ENCODE peak calls at places on chromosomes 13 and 19, in six cellular contexts. B, Z, W, V, I and G are unnamed samples.

GRCh38 chr13:97810152-97810551 is 143.3 kb upstream of the IPO5 start:
- DNase-seq in V (no peak), W (no peak), I (no peak), B (peak), Z (no peak), G (no peak)

GRCh38 chr13:112073245-112074138 is 6.5 kb downstream of the SOX1 start:
- DNase-seq in V (no peak), Z (no peak), W (no peak), B (no peak), I (no peak), G (no peak)

GRCh38 chr13:81379183-81379582 is 1038.3 kb upstream of the SPRY2 start:
- DNase-seq in Z (no peak), V (no peak), I (no peak), W (no peak), B (no peak), G (no peak)

GRCh38 chr19:39951065-39951650 is 16.7 kb upstream of the FCGBP start:
- DNase-seq in I (no peak), Z (no peak), B (no peak), V (no peak), W (no peak), G (no peak)

GRCh38 chr13:72109863-72110262 is 242.9 kb upstream of the DACH1 start:
- DNase-seq in I (no peak), Z (no peak), V (no peak), W (no peak), B (no peak), G (no peak)

GRCh38 chr19:35644987-35645679 is 3.0 kb upstream of the COX6B1 start:
- DNase-seq in W (no peak), B (no peak), V (peak), Z (peak), I (peak), G (peak)

GRCh38 chr19:33469171-33470039 is 52.2 kb downstream of the PEPD start:
- DNase-seq in I (peak), Z (no peak), V (no peak), B (no peak), W (no peak), G (no peak)

GRCh38 chr19:29687897-29688728 is 22.9 kb downstream of the PLEKHF1 start:
- DNase-seq in B (no peak), V (no peak), W (no peak), I (no peak), Z (no peak), G (no peak)

GRCh38 chr13:44843403-44843802 is 145.9 kb downstream of the NUFIP1 start:
- DNase-seq in V (no peak), B (no peak), I (no peak), W (no peak), Z (no peak), G (no peak)

GRCh38 chr19:54179921-54180452 is 7.0 kb upstream of the TMC4 start:
- DNase-seq in V (no peak), W (no peak), I (no peak), B (no peak), Z (no peak), G (no peak)

GRCh38 chr13:61202042-61202441 is 213.6 kb downstream of the PCDH20 start:
- DNase-seq in W (no peak), I (no peak), Z (no peak), V (no peak), B (no peak), G (no peak)

GRCh38 chr13:73465629-73465974 is 406.8 kb downstream of the KLF5 start:
- DNase-seq in V (no peak), Z (no peak), B (peak), W (no peak), I (no peak), G (no peak)

GRCh38 chr13:19075418-19075817 is 106.2 kb downstream of the TUBA3C start:
- DNase-seq in B (no peak), W (no peak), Z (no peak), I (peak), V (no peak), G (no peak)